ENCODE peak calls at places on chromosome 13, in five cellular contexts. One of them, this sample, is unnamed.

GRCh38 chr13:37981932-37982331 is 112.4 kb upstream of the TRPC4 start:
- DNase-seq in heart right ventricle: no peak
- DNase-seq in epithelial cell of esophagus: no peak
- DNase-seq in GM12865: no peak
- DNase-seq in keratinocyte: no peak
- DNase-seq in this sample: no peak

GRCh38 chr13:110984798-110985197 is 69.9 kb upstream of the ANKRD10 start:
- DNase-seq in heart right ventricle: no peak
- DNase-seq in epithelial cell of esophagus: no peak
- DNase-seq in GM12865: no peak
- DNase-seq in keratinocyte: no peak
- DNase-seq in this sample: no peak

GRCh38 chr13:23354520-23354919 is 79.0 kb downstream of the SACS start:
- DNase-seq in heart right ventricle: no peak
- DNase-seq in epithelial cell of esophagus: no peak
- DNase-seq in GM12865: no peak
- DNase-seq in keratinocyte: no peak
- DNase-seq in this sample: no peak

GRCh38 chr13:61880576-61881283 is 465.1 kb upstream of the PCDH20 start:
- DNase-seq in heart right ventricle: no peak
- DNase-seq in epithelial cell of esophagus: peak
- DNase-seq in GM12865: peak
- DNase-seq in keratinocyte: no peak
- DNase-seq in this sample: no peak

GRCh38 chr13:102402292-102402691 is 444 bp upstream of the FGF14 start:
- DNase-seq in heart right ventricle: peak
- DNase-seq in epithelial cell of esophagus: peak
- DNase-seq in GM12865: no peak
- DNase-seq in keratinocyte: no peak
- DNase-seq in this sample: peak

GRCh38 chr13:111184685-111185401 is 69.7 kb downstream of the ARHGEF7 start:
- DNase-seq in heart right ventricle: peak
- DNase-seq in epithelial cell of esophagus: no peak
- DNase-seq in GM12865: peak
- DNase-seq in keratinocyte: no peak
- DNase-seq in this sample: no peak

GRCh38 chr13:23610187-23610576 is 40.0 kb downstream of the TNFRSF19 start:
- DNase-seq in heart right ventricle: peak
- DNase-seq in epithelial cell of esophagus: no peak
- DNase-seq in GM12865: peak
- DNase-seq in keratinocyte: no peak
- DNase-seq in this sample: peak

GRCh38 chr13:96141032-96141431 is 51.1 kb downstream of the HS6ST3 start:
- DNase-seq in heart right ventricle: no peak
- DNase-seq in epithelial cell of esophagus: peak
- DNase-seq in GM12865: peak
- DNase-seq in keratinocyte: no peak
- DNase-seq in this sample: no peak

GRCh38 chr13:48585456-48585840 is 52.6 kb upstream of the RCBTB2 start:
- DNase-seq in heart right ventricle: peak
- DNase-seq in epithelial cell of esophagus: no peak
- DNase-seq in GM12865: no peak
- DNase-seq in keratinocyte: no peak
- DNase-seq in this sample: no peak

GRCh38 chr13:98284677-98285076 is 107.6 kb upstream of the RNF113B start:
- DNase-seq in heart right ventricle: no peak
- DNase-seq in epithelial cell of esophagus: no peak
- DNase-seq in GM12865: no peak
- DNase-seq in keratinocyte: no peak
- DNase-seq in this sample: no peak

GRCh38 chr13:37148501-37148900 is 43.0 kb upstream of the CSNK1A1L start:
- DNase-seq in heart right ventricle: no peak
- DNase-seq in epithelial cell of esophagus: no peak
- DNase-seq in GM12865: no peak
- DNase-seq in keratinocyte: no peak
- DNase-seq in this sample: no peak

GRCh38 chr13:70390968-70391367 is 282.7 kb upstream of the KLHL1 start:
- DNase-seq in heart right ventricle: no peak
- DNase-seq in epithelial cell of esophagus: no peak
- DNase-seq in GM12865: no peak
- DNase-seq in keratinocyte: no peak
- DNase-seq in this sample: no peak

GRCh38 chr13:102333320-102334181 is 68.3 kb downstream of the FGF14 start:
- DNase-seq in heart right ventricle: no peak
- DNase-seq in epithelial cell of esophagus: no peak
- DNase-seq in GM12865: no peak
- DNase-seq in keratinocyte: no peak
- DNase-seq in this sample: no peak

GRCh38 chr13:65560936-65561335 is 1669.2 kb downstream of the PCDH9 start:
- DNase-seq in heart right ventricle: no peak
- DNase-seq in epithelial cell of esophagus: no peak
- DNase-seq in GM12865: no peak
- DNase-seq in keratinocyte: no peak
- DNase-seq in this sample: no peak

GRCh38 chr13:22235285-22235949 is 564.5 kb downstream of the FGF9 start:
- DNase-seq in heart right ventricle: no peak
- DNase-seq in epithelial cell of esophagus: no peak
- DNase-seq in GM12865: no peak
- DNase-seq in keratinocyte: no peak
- DNase-seq in this sample: no peak

GRCh38 chr13:35621989-35622388 is 145.5 kb upstream of the MAB21L1 start:
- DNase-seq in heart right ventricle: no peak
- DNase-seq in epithelial cell of esophagus: peak
- DNase-seq in GM12865: no peak
- DNase-seq in keratinocyte: no peak
- DNase-seq in this sample: no peak

GRCh38 chr13:58919551-58919950 is 1244.2 kb downstream of the DIAPH3 start:
- DNase-seq in heart right ventricle: no peak
- DNase-seq in epithelial cell of esophagus: no peak
- DNase-seq in GM12865: no peak
- DNase-seq in keratinocyte: no peak
- DNase-seq in this sample: no peak

GRCh38 chr13:98717256-98717655 is 35.2 kb downstream of the SLC15A1 start:
- DNase-seq in heart right ventricle: no peak
- DNase-seq in epithelial cell of esophagus: no peak
- DNase-seq in GM12865: no peak
- DNase-seq in keratinocyte: no peak
- DNase-seq in this sample: no peak

GRCh38 chr13:81738364-81738763 is 1397.4 kb upstream of the SPRY2 start:
- DNase-seq in heart right ventricle: no peak
- DNase-seq in epithelial cell of esophagus: peak
- DNase-seq in GM12865: no peak
- DNase-seq in keratinocyte: no peak
- DNase-seq in this sample: no peak

GRCh38 chr13:59531571-59532091 is 632.1 kb downstream of the DIAPH3 start:
- DNase-seq in heart right ventricle: peak
- DNase-seq in epithelial cell of esophagus: peak
- DNase-seq in GM12865: no peak
- DNase-seq in keratinocyte: no peak
- DNase-seq in this sample: peak

GRCh38 chr13:46521921-46522691 is 30.9 kb upstream of the LRCH1 start:
- DNase-seq in heart right ventricle: no peak
- DNase-seq in epithelial cell of esophagus: no peak
- DNase-seq in GM12865: no peak
- DNase-seq in keratinocyte: no peak
- DNase-seq in this sample: no peak

GRCh38 chr13:24348797-24349515 is 39.6 kb downstream of the C1QTNF9 start:
- DNase-seq in heart right ventricle: no peak
- DNase-seq in epithelial cell of esophagus: peak
- DNase-seq in GM12865: no peak
- DNase-seq in keratinocyte: no peak
- DNase-seq in this sample: no peak

GRCh38 chr13:39876258-39876657 is 220.8 kb downstream of the COG6 start:
- DNase-seq in heart right ventricle: no peak
- DNase-seq in epithelial cell of esophagus: peak
- DNase-seq in GM12865: peak
- DNase-seq in keratinocyte: peak
- DNase-seq in this sample: no peak

GRCh38 chr13:75217949-75218348 is 264.0 kb downstream of the TBC1D4 start:
- DNase-seq in heart right ventricle: no peak
- DNase-seq in epithelial cell of esophagus: no peak
- DNase-seq in GM12865: no peak
- DNase-seq in keratinocyte: no peak
- DNase-seq in this sample: no peak

GRCh38 chr13:35474551-35474950 is 1.9 kb downstream of the MAB21L1 start:
- DNase-seq in heart right ventricle: no peak
- DNase-seq in epithelial cell of esophagus: no peak
- DNase-seq in GM12865: no peak
- DNase-seq in keratinocyte: no peak
- DNase-seq in this sample: no peak

GRCh38 chr13:78372581-78372980 is 230.8 kb downstream of the POU4F1 start:
- DNase-seq in heart right ventricle: no peak
- DNase-seq in epithelial cell of esophagus: no peak
- DNase-seq in GM12865: no peak
- DNase-seq in keratinocyte: no peak
- DNase-seq in this sample: no peak

GRCh38 chr13:97272526-97272925 is 50.4 kb downstream of the MBNL2 start:
- DNase-seq in heart right ventricle: no peak
- DNase-seq in epithelial cell of esophagus: no peak
- DNase-seq in GM12865: no peak
- DNase-seq in keratinocyte: no peak
- DNase-seq in this sample: no peak

GRCh38 chr13:94968040-94968756 is 255.9 kb upstream of the SOX21 start:
- DNase-seq in heart right ventricle: no peak
- DNase-seq in epithelial cell of esophagus: peak
- DNase-seq in GM12865: no peak
- DNase-seq in keratinocyte: no peak
- DNase-seq in this sample: no peak

GRCh38 chr13:106958690-106959089 is 390.8 kb upstream of the ARGLU1 start:
- DNase-seq in heart right ventricle: no peak
- DNase-seq in epithelial cell of esophagus: no peak
- DNase-seq in GM12865: no peak
- DNase-seq in keratinocyte: no peak
- DNase-seq in this sample: no peak

GRCh38 chr13:110559429-110559943 is 2.0 kb downstream of the RAB20 start:
- DNase-seq in heart right ventricle: peak
- DNase-seq in epithelial cell of esophagus: no peak
- DNase-seq in GM12865: no peak
- DNase-seq in keratinocyte: no peak
- DNase-seq in this sample: peak

GRCh38 chr13:30329009-30329585 is 21.7 kb upstream of the KATNAL1 start:
- DNase-seq in heart right ventricle: no peak
- DNase-seq in epithelial cell of esophagus: peak
- DNase-seq in GM12865: no peak
- DNase-seq in keratinocyte: no peak
- DNase-seq in this sample: no peak

GRCh38 chr13:106464076-106464475 is 71.4 kb downstream of the EFNB2 start:
- DNase-seq in heart right ventricle: no peak
- DNase-seq in epithelial cell of esophagus: no peak
- DNase-seq in GM12865: no peak
- DNase-seq in keratinocyte: no peak
- DNase-seq in this sample: no peak

GRCh38 chr13:26424181-26424580 is 133.3 kb upstream of the WASF3 start:
- DNase-seq in heart right ventricle: peak
- DNase-seq in epithelial cell of esophagus: no peak
- DNase-seq in GM12865: no peak
- DNase-seq in keratinocyte: no peak
- DNase-seq in this sample: peak
- H3K4me3 ChIP-seq in heart right ventricle: no peak
- H3K4me3 ChIP-seq in epithelial cell of esophagus: no peak
- H3K4me3 ChIP-seq in GM12865: no peak
- H3K4me3 ChIP-seq in keratinocyte: no peak
- H3K4me3 ChIP-seq in this sample: no peak

DNA sequence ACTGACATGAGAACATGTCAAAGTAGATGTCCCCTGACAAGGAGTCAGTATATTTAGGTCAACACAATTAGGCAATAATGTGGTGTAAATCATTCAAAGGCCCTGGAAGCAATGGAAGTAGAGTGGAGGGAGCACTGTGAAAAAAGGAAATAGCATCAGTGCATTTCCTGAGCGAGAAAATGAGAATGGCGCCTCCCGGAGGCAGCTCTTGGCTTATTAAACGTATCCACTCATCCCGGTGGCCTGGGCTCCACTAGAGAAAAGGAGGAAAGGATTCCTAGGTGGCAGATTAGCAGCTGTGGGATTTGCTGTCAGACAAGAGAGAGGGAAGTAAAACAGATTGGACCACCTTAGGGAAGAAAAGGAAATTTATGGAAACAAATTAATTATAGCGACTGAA is 173.7 kb upstream of the TMTC4 start:
- DNase-seq in heart right ventricle: no peak
- DNase-seq in epithelial cell of esophagus: no peak
- DNase-seq in GM12865: no peak
- DNase-seq in keratinocyte: no peak
- DNase-seq in this sample: no peak
- TF ChIP-seq CTCF in heart right ventricle: no peak
- TF ChIP-seq CTCF in epithelial cell of esophagus: no peak
- TF ChIP-seq CTCF in GM12865: no peak
- TF ChIP-seq CTCF in keratinocyte: no peak
- TF ChIP-seq CTCF in this sample: no peak

GRCh38 chr13:105406551-105406950 is 1128.9 kb downstream of the EFNB2 start:
- DNase-seq in heart right ventricle: no peak
- DNase-seq in epithelial cell of esophagus: no peak
- DNase-seq in GM12865: no peak
- DNase-seq in keratinocyte: no peak
- DNase-seq in this sample: no peak

GRCh38 chr13:105414639-105415038 is 1120.8 kb downstream of the EFNB2 start:
- DNase-seq in heart right ventricle: no peak
- DNase-seq in epithelial cell of esophagus: no peak
- DNase-seq in GM12865: no peak
- DNase-seq in keratinocyte: no peak
- DNase-seq in this sample: no peak

GRCh38 chr13:105412171-105412570 is 1123.3 kb downstream of the EFNB2 start:
- DNase-seq in heart right ventricle: no peak
- DNase-seq in epithelial cell of esophagus: peak
- DNase-seq in GM12865: no peak
- DNase-seq in keratinocyte: no peak
- DNase-seq in this sample: no peak

DNA sequence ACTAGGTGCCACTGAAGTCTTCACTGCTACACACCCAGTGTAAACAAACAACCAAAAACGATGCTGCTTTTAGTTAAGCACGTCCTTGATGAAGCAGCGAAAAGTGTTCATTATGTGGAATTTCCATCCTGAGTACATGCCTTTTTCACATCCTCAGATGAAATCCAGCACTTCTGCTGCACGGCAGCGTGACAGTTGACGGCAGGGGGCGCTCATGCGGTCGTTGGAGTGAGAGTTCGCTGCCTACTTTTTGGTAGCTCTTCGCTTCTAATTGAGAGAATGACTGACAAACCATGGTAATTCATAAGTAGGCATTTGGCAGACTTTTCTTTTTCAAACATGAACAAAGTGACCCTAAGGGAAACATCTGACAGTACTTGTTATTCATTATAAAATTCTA is 1124.9 kb downstream of the EFNB2 start:
- DNase-seq in heart right ventricle: peak
- DNase-seq in epithelial cell of esophagus: peak
- DNase-seq in GM12865: peak
- DNase-seq in keratinocyte: no peak
- DNase-seq in this sample: peak
- H3K4me3 ChIP-seq in heart right ventricle: no peak
- H3K4me3 ChIP-seq in epithelial cell of esophagus: peak
- H3K4me3 ChIP-seq in GM12865: no peak
- H3K4me3 ChIP-seq in keratinocyte: no peak
- H3K4me3 ChIP-seq in this sample: peak

DNA sequence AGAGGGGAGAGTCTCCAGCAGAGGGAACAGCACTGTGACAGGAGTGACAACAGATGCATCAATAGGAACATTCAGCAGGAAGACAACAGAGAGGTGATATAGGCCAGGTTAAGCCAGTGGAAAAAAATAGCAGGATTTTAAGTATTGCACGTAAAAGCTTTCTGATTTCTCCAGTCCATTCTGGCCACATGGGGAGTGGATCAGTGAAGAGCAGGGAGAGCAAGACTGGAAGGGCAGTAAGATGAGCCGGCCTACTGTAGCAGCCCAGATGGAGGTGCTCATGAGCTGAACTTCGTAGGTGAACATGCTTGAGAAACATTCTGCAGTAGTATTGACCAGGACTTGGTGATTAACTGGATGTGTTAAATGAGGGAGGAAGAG is 1.7 kb downstream of the UTP14C start:
- DNase-seq in heart right ventricle: no peak
- DNase-seq in epithelial cell of esophagus: no peak
- DNase-seq in GM12865: no peak
- DNase-seq in keratinocyte: no peak
- DNase-seq in this sample: no peak
- TF ChIP-seq CTCF in heart right ventricle: no peak
- TF ChIP-seq CTCF in epithelial cell of esophagus: no peak
- TF ChIP-seq CTCF in GM12865: peak
- TF ChIP-seq CTCF in keratinocyte: peak
- TF ChIP-seq CTCF in this sample: no peak

This sample was measured in left ventricle myocardium inferior.